ENCODE peak calls at places on chromosome X, in nine cellular contexts. One of them, this sample, is unnamed.
A peak's percentile ranks its signal among the peaks of the same experiment; 100 is the strongest.

GRCh38 chrX:25204182-25204581 is 188.4 kb upstream of the ARX start:
- DNase-seq in heart left ventricle: no peak
- DNase-seq in activated naive CD4-positive, alpha-beta T cell treated with anti-CD3 and anti-CD28 coated beads for 36 hours: no peak
- DNase-seq in dermis microvascular lymphatic vessel endothelial cell: no peak
- DNase-seq in non-pigmented ciliary epithelial cell: no peak
- DNase-seq in hepatic stellate cell: no peak
- DNase-seq in naive thymus-derived CD8-positive, alpha-beta T cell: no peak
- DNase-seq in cardiac fibroblast: no peak
- DNase-seq in lung: no peak
- DNase-seq in this sample: no peak

GRCh38 chrX:84168095-84168494 is 19.9 kb downstream of the RPS6KA6 start:
- DNase-seq in heart left ventricle: no peak
- DNase-seq in activated naive CD4-positive, alpha-beta T cell treated with anti-CD3 and anti-CD28 coated beads for 36 hours: no peak
- DNase-seq in dermis microvascular lymphatic vessel endothelial cell: no peak
- DNase-seq in non-pigmented ciliary epithelial cell: no peak
- DNase-seq in hepatic stellate cell: no peak
- DNase-seq in naive thymus-derived CD8-positive, alpha-beta T cell: no peak
- DNase-seq in cardiac fibroblast: no peak
- DNase-seq in lung: no peak
- DNase-seq in this sample: no peak

GRCh38 chrX:24479924-24480722 is 15.0 kb downstream of the PDK3 start:
- DNase-seq in heart left ventricle: peak; percentile 7
- DNase-seq in activated naive CD4-positive, alpha-beta T cell treated with anti-CD3 and anti-CD28 coated beads for 36 hours: peak; percentile 86
- DNase-seq in dermis microvascular lymphatic vessel endothelial cell: no peak
- DNase-seq in non-pigmented ciliary epithelial cell: no peak
- DNase-seq in hepatic stellate cell: no peak
- DNase-seq in naive thymus-derived CD8-positive, alpha-beta T cell: peak; percentile 83
- DNase-seq in cardiac fibroblast: no peak
- DNase-seq in lung: peak; percentile 63
- DNase-seq in this sample: no peak

GRCh38 chrX:105331244-105331643 is 110.8 kb upstream of the TEX13A start:
- DNase-seq in heart left ventricle: no peak
- DNase-seq in activated naive CD4-positive, alpha-beta T cell treated with anti-CD3 and anti-CD28 coated beads for 36 hours: no peak
- DNase-seq in dermis microvascular lymphatic vessel endothelial cell: no peak
- DNase-seq in non-pigmented ciliary epithelial cell: no peak
- DNase-seq in hepatic stellate cell: no peak
- DNase-seq in naive thymus-derived CD8-positive, alpha-beta T cell: no peak
- DNase-seq in cardiac fibroblast: peak; percentile 53
- DNase-seq in lung: no peak
- DNase-seq in this sample: no peak

GRCh38 chrX:127129510-127129909 is 310.0 kb downstream of the PRR32 start:
- DNase-seq in heart left ventricle: no peak
- DNase-seq in activated naive CD4-positive, alpha-beta T cell treated with anti-CD3 and anti-CD28 coated beads for 36 hours: no peak
- DNase-seq in dermis microvascular lymphatic vessel endothelial cell: no peak
- DNase-seq in non-pigmented ciliary epithelial cell: no peak
- DNase-seq in hepatic stellate cell: no peak
- DNase-seq in naive thymus-derived CD8-positive, alpha-beta T cell: no peak
- DNase-seq in cardiac fibroblast: no peak
- DNase-seq in lung: no peak
- DNase-seq in this sample: peak; percentile 7

GRCh38 chrX:127128282-127128681 is 308.8 kb downstream of the PRR32 start:
- DNase-seq in heart left ventricle: no peak
- DNase-seq in activated naive CD4-positive, alpha-beta T cell treated with anti-CD3 and anti-CD28 coated beads for 36 hours: no peak
- DNase-seq in dermis microvascular lymphatic vessel endothelial cell: no peak
- DNase-seq in non-pigmented ciliary epithelial cell: no peak
- DNase-seq in hepatic stellate cell: no peak
- DNase-seq in naive thymus-derived CD8-positive, alpha-beta T cell: no peak
- DNase-seq in cardiac fibroblast: no peak
- DNase-seq in lung: no peak
- DNase-seq in this sample: no peak

GRCh38 chrX:106711375-106711774 is 15.1 kb upstream of the RNF128 start:
- DNase-seq in heart left ventricle: no peak
- DNase-seq in activated naive CD4-positive, alpha-beta T cell treated with anti-CD3 and anti-CD28 coated beads for 36 hours: no peak
- DNase-seq in dermis microvascular lymphatic vessel endothelial cell: no peak
- DNase-seq in non-pigmented ciliary epithelial cell: no peak
- DNase-seq in hepatic stellate cell: no peak
- DNase-seq in naive thymus-derived CD8-positive, alpha-beta T cell: no peak
- DNase-seq in cardiac fibroblast: no peak
- DNase-seq in lung: no peak
- DNase-seq in this sample: no peak

GRCh38 chrX:38985375-38985774 is 184.1 kb downstream of the MID1IP1 start:
- DNase-seq in heart left ventricle: no peak
- DNase-seq in activated naive CD4-positive, alpha-beta T cell treated with anti-CD3 and anti-CD28 coated beads for 36 hours: peak; percentile 7
- DNase-seq in dermis microvascular lymphatic vessel endothelial cell: no peak
- DNase-seq in non-pigmented ciliary epithelial cell: no peak
- DNase-seq in hepatic stellate cell: no peak
- DNase-seq in naive thymus-derived CD8-positive, alpha-beta T cell: peak; percentile 39
- DNase-seq in cardiac fibroblast: peak; percentile 29
- DNase-seq in lung: no peak
- DNase-seq in this sample: no peak

GRCh38 chrX:65697915-65698796 is 30.7 kb downstream of the MSN start:
- DNase-seq in heart left ventricle: peak; percentile 61
- DNase-seq in activated naive CD4-positive, alpha-beta T cell treated with anti-CD3 and anti-CD28 coated beads for 36 hours: peak; percentile 82
- DNase-seq in dermis microvascular lymphatic vessel endothelial cell: no peak
- DNase-seq in non-pigmented ciliary epithelial cell: no peak
- DNase-seq in hepatic stellate cell: no peak
- DNase-seq in naive thymus-derived CD8-positive, alpha-beta T cell: peak; percentile 84
- DNase-seq in cardiac fibroblast: peak; percentile 37
- DNase-seq in lung: peak; percentile 58
- DNase-seq in this sample: peak; percentile 37

GRCh38 chrX:139120760-139121159 is 409.2 kb upstream of the FGF13 start:
- DNase-seq in heart left ventricle: no peak
- DNase-seq in activated naive CD4-positive, alpha-beta T cell treated with anti-CD3 and anti-CD28 coated beads for 36 hours: no peak
- DNase-seq in dermis microvascular lymphatic vessel endothelial cell: no peak
- DNase-seq in non-pigmented ciliary epithelial cell: no peak
- DNase-seq in hepatic stellate cell: no peak
- DNase-seq in naive thymus-derived CD8-positive, alpha-beta T cell: no peak
- DNase-seq in cardiac fibroblast: no peak
- DNase-seq in lung: no peak
- DNase-seq in this sample: no peak

GRCh38 chrX:46587158-46587557 is 13.6 kb downstream of the CHST7 start:
- DNase-seq in heart left ventricle: no peak
- DNase-seq in activated naive CD4-positive, alpha-beta T cell treated with anti-CD3 and anti-CD28 coated beads for 36 hours: no peak
- DNase-seq in dermis microvascular lymphatic vessel endothelial cell: no peak
- DNase-seq in non-pigmented ciliary epithelial cell: no peak
- DNase-seq in hepatic stellate cell: no peak
- DNase-seq in naive thymus-derived CD8-positive, alpha-beta T cell: no peak
- DNase-seq in cardiac fibroblast: peak; percentile 58
- DNase-seq in lung: no peak
- DNase-seq in this sample: no peak

GRCh38 chrX:116345953-116346352 is 90.5 kb upstream of the SLC6A14 start:
- DNase-seq in heart left ventricle: no peak
- DNase-seq in activated naive CD4-positive, alpha-beta T cell treated with anti-CD3 and anti-CD28 coated beads for 36 hours: no peak
- DNase-seq in dermis microvascular lymphatic vessel endothelial cell: no peak
- DNase-seq in non-pigmented ciliary epithelial cell: no peak
- DNase-seq in hepatic stellate cell: no peak
- DNase-seq in naive thymus-derived CD8-positive, alpha-beta T cell: no peak
- DNase-seq in cardiac fibroblast: no peak
- DNase-seq in lung: no peak
- DNase-seq in this sample: no peak

GRCh38 chrX:111244238-111244750 is 26.0 kb downstream of the CAPN6 start:
- DNase-seq in heart left ventricle: no peak
- DNase-seq in activated naive CD4-positive, alpha-beta T cell treated with anti-CD3 and anti-CD28 coated beads for 36 hours: no peak
- DNase-seq in dermis microvascular lymphatic vessel endothelial cell: peak; percentile 1
- DNase-seq in non-pigmented ciliary epithelial cell: no peak
- DNase-seq in hepatic stellate cell: peak; percentile 11
- DNase-seq in naive thymus-derived CD8-positive, alpha-beta T cell: no peak
- DNase-seq in cardiac fibroblast: peak; percentile 0
- DNase-seq in lung: no peak
- DNase-seq in this sample: no peak

GRCh38 chrX:129748265-129748664 is 9.5 kb downstream of the XPNPEP2 start:
- DNase-seq in heart left ventricle: no peak
- DNase-seq in activated naive CD4-positive, alpha-beta T cell treated with anti-CD3 and anti-CD28 coated beads for 36 hours: no peak
- DNase-seq in dermis microvascular lymphatic vessel endothelial cell: no peak
- DNase-seq in non-pigmented ciliary epithelial cell: no peak
- DNase-seq in hepatic stellate cell: no peak
- DNase-seq in naive thymus-derived CD8-positive, alpha-beta T cell: no peak
- DNase-seq in cardiac fibroblast: peak; percentile 92
- DNase-seq in lung: no peak
- DNase-seq in this sample: no peak

GRCh38 chrX:64976673-64977040 is 407 bp upstream of the ZC4H2 start:
- DNase-seq in heart left ventricle: no peak
- DNase-seq in activated naive CD4-positive, alpha-beta T cell treated with anti-CD3 and anti-CD28 coated beads for 36 hours: no peak
- DNase-seq in dermis microvascular lymphatic vessel endothelial cell: no peak
- DNase-seq in non-pigmented ciliary epithelial cell: no peak
- DNase-seq in hepatic stellate cell: no peak
- DNase-seq in naive thymus-derived CD8-positive, alpha-beta T cell: no peak
- DNase-seq in cardiac fibroblast: no peak
- DNase-seq in lung: no peak
- DNase-seq in this sample: no peak

GRCh38 chrX:137574784-137575298 is 8.9 kb downstream of the ZIC3 start:
- DNase-seq in heart left ventricle: no peak
- DNase-seq in activated naive CD4-positive, alpha-beta T cell treated with anti-CD3 and anti-CD28 coated beads for 36 hours: no peak
- DNase-seq in dermis microvascular lymphatic vessel endothelial cell: no peak
- DNase-seq in non-pigmented ciliary epithelial cell: no peak
- DNase-seq in hepatic stellate cell: no peak
- DNase-seq in naive thymus-derived CD8-positive, alpha-beta T cell: no peak
- DNase-seq in cardiac fibroblast: no peak
- DNase-seq in lung: no peak
- DNase-seq in this sample: no peak

GRCh38 chrX:75603833-75604232 is 81.0 kb upstream of the ZDHHC15 start:
- DNase-seq in heart left ventricle: no peak
- DNase-seq in activated naive CD4-positive, alpha-beta T cell treated with anti-CD3 and anti-CD28 coated beads for 36 hours: no peak
- DNase-seq in dermis microvascular lymphatic vessel endothelial cell: peak; percentile 6
- DNase-seq in non-pigmented ciliary epithelial cell: no peak
- DNase-seq in hepatic stellate cell: peak; percentile 16
- DNase-seq in naive thymus-derived CD8-positive, alpha-beta T cell: peak; percentile 43
- DNase-seq in cardiac fibroblast: peak; percentile 24
- DNase-seq in lung: no peak
- DNase-seq in this sample: no peak

GRCh38 chrX:70960728-70961127 is 29.8 kb upstream of the SLC7A3 start:
- DNase-seq in heart left ventricle: no peak
- DNase-seq in activated naive CD4-positive, alpha-beta T cell treated with anti-CD3 and anti-CD28 coated beads for 36 hours: no peak
- DNase-seq in dermis microvascular lymphatic vessel endothelial cell: no peak
- DNase-seq in non-pigmented ciliary epithelial cell: no peak
- DNase-seq in hepatic stellate cell: no peak
- DNase-seq in naive thymus-derived CD8-positive, alpha-beta T cell: no peak
- DNase-seq in cardiac fibroblast: peak; percentile 2
- DNase-seq in lung: no peak
- DNase-seq in this sample: no peak